ENCODE peak calls at places on chromosomes 2 and 18, in nine cellular contexts. I is stimulated activated CD4-positive, alpha-beta T cell treated with anti-CD3 and anti-CD28 coated beads, TNF-alpha, amount 100 ng/mL, for 4 hours; G is ELR; X is astrocyte of the hippocampus; J is cerebellar cortex; S is HEK293T; F is Jurkat, Clone E6-1; Y is activated naive CD4-positive, alpha-beta T cell; U is kidney. C is an unnamed sample.

GRCh38 chr2:200365209-200365608 is 58.7 kb downstream of the SPATS2L start:
- DNase-seq in I (no peak), G (no peak), X (no peak), J (peak; percentile 19), S (no peak), F (no peak), Y (no peak), U (no peak), C (no peak)

GRCh38 chr2:101753720-101754490 is 56.4 kb downstream of the MAP4K4 start:
- DNase-seq in I (no peak), G (no peak), X (no peak), J (no peak), S (no peak), F (no peak), Y (no peak), U (no peak), C (no peak)

GRCh38 chr2:163341426-163341825 is 394.4 kb downstream of the FIGN start:
- DNase-seq in I (no peak), G (peak; percentile 56), X (peak; percentile 73), J (no peak), S (no peak), F (peak; percentile 19), Y (no peak), U (no peak), C (no peak)

GRCh38 chr2:138324068-138324771 is 177.3 kb upstream of the SPOPL start:
- DNase-seq in I (no peak), G (no peak), X (no peak), J (no peak), S (no peak), F (no peak), Y (no peak), U (no peak), C (no peak)

GRCh38 chr2:10839813-10840212 is 27.2 kb upstream of the PDIA6 start:
- DNase-seq in I (no peak), G (peak; percentile 22), X (peak; percentile 56), J (no peak), S (no peak), F (no peak), Y (no peak), U (no peak), C (no peak)

GRCh38 chr2:238929242-238930081 is 81.6 kb downstream of the TWIST2 start:
- DNase-seq in I (no peak), G (no peak), X (peak; percentile 54), J (peak; percentile 8), S (no peak), F (no peak), Y (no peak), U (no peak), C (peak; percentile 63)

GRCh38 chr2:41004700-41005099 is 552.8 kb upstream of the SLC8A1 start:
- DNase-seq in I (no peak), G (no peak), X (no peak), J (no peak), S (no peak), F (no peak), Y (no peak), U (no peak), C (no peak)

GRCh38 chr2:101446869-101447268 is 28.0 kb downstream of the RFX8 start:
- DNase-seq in I (no peak), G (peak; percentile 99), X (peak; percentile 68), J (no peak), S (no peak), F (peak; percentile 81), Y (no peak), U (no peak), C (no peak)

GRCh38 chr18:37529863-37530262 is 35.7 kb downstream of the CELF4 start:
- DNase-seq in I (no peak), G (no peak), X (no peak), J (no peak), S (no peak), F (no peak), Y (no peak), U (no peak), C (no peak)

GRCh38 chr2:125870746-125871145 is 785.2 kb upstream of the GYPC start:
- DNase-seq in I (no peak), G (no peak), X (no peak), J (no peak), S (no peak), F (no peak), Y (no peak), U (no peak), C (no peak)

GRCh38 chr2:72952110-72952823 is 34.9 kb downstream of the EMX1 start:
- DNase-seq in I (no peak), G (no peak), X (no peak), J (no peak), S (no peak), F (no peak), Y (no peak), U (peak; percentile 28), C (no peak)

GRCh38 chr2:55311444-55311870 is 42.4 kb upstream of the MTIF2 start:
- DNase-seq in I (no peak), G (peak; percentile 72), X (peak; percentile 13), J (no peak), S (peak; percentile 10), F (peak; percentile 2), Y (no peak), U (no peak), C (no peak)

GRCh38 chr2:64036343-64036742 is 17.1 kb upstream of the VPS54 start:
- DNase-seq in I (no peak), G (peak; percentile 88), X (peak; percentile 46), J (no peak), S (no peak), F (peak; percentile 81), Y (no peak), U (no peak), C (no peak)

GRCh38 chr2:215484570-215484969 is 48.7 kb upstream of the FN1 start:
- DNase-seq in I (no peak), G (no peak), X (no peak), J (no peak), S (no peak), F (no peak), Y (no peak), U (no peak), C (no peak)

GRCh38 chr2:109663721-109664120 is 49.6 kb downstream of the SOWAHC start:
- DNase-seq in I (no peak), G (peak; percentile 30), X (peak; percentile 92), J (peak; percentile 93), S (no peak), F (no peak), Y (no peak), U (peak; percentile 81), C (peak; percentile 84)

GRCh38 chr2:138572318-138572717 is 70.7 kb downstream of the SPOPL start:
- DNase-seq in I (no peak), G (no peak), X (no peak), J (no peak), S (no peak), F (no peak), Y (no peak), U (no peak), C (no peak)

GRCh38 chr18:59072727-59073421 is 66.8 kb upstream of the SEC11C start:
- DNase-seq in I (no peak), G (no peak), X (no peak), J (no peak), S (no peak), F (no peak), Y (no peak), U (no peak), C (no peak)

GRCh38 chr2:121356058-121356640 is 71.1 kb upstream of the TFCP2L1 start:
- DNase-seq in I (no peak), G (peak; percentile 79), X (peak; percentile 84), J (peak; percentile 80), S (peak; percentile 70), F (peak; percentile 50), Y (no peak), U (no peak), C (peak; percentile 82)

GRCh38 chr2:225100269-225100668 is 58.0 kb upstream of the DOCK10 start:
- DNase-seq in I (no peak), G (peak; percentile 61), X (peak; percentile 67), J (no peak), S (no peak), F (no peak), Y (no peak), U (no peak), C (no peak)

C was measured in Ammon's horn.